ENCODE peak calls at places on chromosome 11, in five cellular contexts. One of them, this sample, is unnamed. For H3K36me3, the result is how much of the 10 kb centered on the place peaks cover.

GRCh38 chr11:111851636-111852035 is 19.7 kb downstream of the ALG9 start:
- DNase-seq in uterus: no peak
- DNase-seq in psoas muscle: no peak
- DNase-seq in BE2C: no peak
- DNase-seq in ascending aorta: no peak
- DNase-seq in this sample: no peak

GRCh38 chr11:86558219-86558618 is 114.2 kb downstream of the ME3 start:
- DNase-seq in ascending aorta: no peak
- DNase-seq in psoas muscle: no peak
- DNase-seq in uterus: no peak
- DNase-seq in BE2C: no peak
- DNase-seq in this sample: no peak

GRCh38 chr11:110704210-110704864 is 7.9 kb downstream of the ARHGAP20 start:
- DNase-seq in psoas muscle: no peak
- DNase-seq in BE2C: no peak
- DNase-seq in uterus: no peak
- DNase-seq in ascending aorta: no peak
- DNase-seq in this sample: no peak

GRCh38 chr11:130631119-130631518 is 182.7 kb downstream of the ADAMTS15 start:
- DNase-seq in psoas muscle: no peak
- DNase-seq in BE2C: no peak
- DNase-seq in uterus: no peak
- DNase-seq in ascending aorta: no peak
- DNase-seq in this sample: no peak

GRCh38 chr11:68338041-68338800 is 25.8 kb downstream of the LRP5 start:
- DNase-seq in ascending aorta: no peak
- DNase-seq in BE2C: peak
- DNase-seq in uterus: peak
- DNase-seq in psoas muscle: no peak
- DNase-seq in this sample: no peak

GRCh38 chr11:119315139-119316016 is 1.6 kb downstream of the MCAM start:
- DNase-seq in uterus: peak
- DNase-seq in BE2C: no peak
- DNase-seq in psoas muscle: no peak
- DNase-seq in ascending aorta: no peak
- DNase-seq in this sample: peak

GRCh38 chr11:940496-941135 is 14.9 kb downstream of the AP2A2 start:
- DNase-seq in ascending aorta: no peak
- DNase-seq in psoas muscle: no peak
- DNase-seq in uterus: no peak
- DNase-seq in BE2C: no peak
- DNase-seq in this sample: no peak

GRCh38 chr11:119684361-119685072 is 44.5 kb downstream of the NECTIN1 start:
- DNase-seq in ascending aorta: no peak
- DNase-seq in uterus: no peak
- DNase-seq in psoas muscle: no peak
- DNase-seq in BE2C: peak
- DNase-seq in this sample: no peak

GRCh38 chr11:19431059-19431398 is 190.3 kb upstream of the E2F8 start:
- DNase-seq in BE2C: no peak
- DNase-seq in ascending aorta: no peak
- DNase-seq in psoas muscle: no peak
- DNase-seq in uterus: no peak
- DNase-seq in this sample: no peak

GRCh38 chr11:31809857-31810778 is 1.0 kb downstream of the PAX6 start:
- DNase-seq in uterus: no peak
- DNase-seq in psoas muscle: peak
- DNase-seq in ascending aorta: no peak
- DNase-seq in BE2C: peak
- DNase-seq in this sample: no peak

GRCh38 chr11:62054484-62055121 is 69.2 kb upstream of the INCENP start:
- DNase-seq in ascending aorta: no peak
- DNase-seq in psoas muscle: no peak
- DNase-seq in BE2C: peak
- DNase-seq in uterus: no peak
- DNase-seq in this sample: no peak

GRCh38 chr11:102226702-102227101 is 90.6 kb upstream of the BIRC3 start:
- DNase-seq in BE2C: no peak
- DNase-seq in ascending aorta: no peak
- DNase-seq in psoas muscle: no peak
- DNase-seq in uterus: no peak
- DNase-seq in this sample: no peak

GRCh38 chr11:17593466-17594245 is 46.6 kb downstream of the OTOG start:
- DNase-seq in BE2C: no peak
- DNase-seq in uterus: no peak
- DNase-seq in psoas muscle: no peak
- DNase-seq in ascending aorta: no peak
- DNase-seq in this sample: no peak

GRCh38 chr11:18312663-18313420 is 9.1 kb downstream of the HPS5 start:
- DNase-seq in psoas muscle: no peak
- DNase-seq in ascending aorta: no peak
- DNase-seq in BE2C: no peak
- DNase-seq in uterus: no peak
- DNase-seq in this sample: no peak

GRCh38 chr11:11993814-11994213 is 14.6 kb downstream of the DKK3 start:
- DNase-seq in ascending aorta: no peak
- DNase-seq in BE2C: peak
- DNase-seq in psoas muscle: no peak
- DNase-seq in uterus: no peak
- DNase-seq in this sample: no peak

GRCh38 chr11:118612378-118612777 is 5.0 kb downstream of the PHLDB1 start:
- DNase-seq in uterus: no peak
- DNase-seq in BE2C: no peak
- DNase-seq in ascending aorta: no peak
- DNase-seq in psoas muscle: peak
- DNase-seq in this sample: no peak

GRCh38 chr11:44799036-44799435 is 72.3 kb downstream of the TSPAN18 start:
- DNase-seq in ascending aorta: no peak
- DNase-seq in psoas muscle: no peak
- DNase-seq in uterus: no peak
- DNase-seq in BE2C: no peak
- DNase-seq in this sample: no peak

GRCh38 chr11:90288207-90288821 is 65.5 kb upstream of the CHORDC1 start:
- DNase-seq in ascending aorta: no peak
- DNase-seq in BE2C: no peak
- DNase-seq in psoas muscle: no peak
- DNase-seq in uterus: no peak
- DNase-seq in this sample: no peak

GRCh38 chr11:35418847-35419712 is at the start of gene SLC1A2:
- DNase-seq in ascending aorta: no peak
- DNase-seq in uterus: peak
- DNase-seq in psoas muscle: peak
- DNase-seq in BE2C: peak
- DNase-seq in this sample: peak

GRCh38 chr11:96061094-96061493 is 137.2 kb upstream of the MTMR2 start:
- DNase-seq in BE2C: no peak
- DNase-seq in ascending aorta: no peak
- DNase-seq in psoas muscle: no peak
- DNase-seq in uterus: no peak
- DNase-seq in this sample: no peak

GRCh38 chr11:122772945-122773344 is 65.4 kb upstream of the CRTAM start:
- DNase-seq in uterus: no peak
- DNase-seq in BE2C: no peak
- DNase-seq in ascending aorta: no peak
- DNase-seq in psoas muscle: no peak
- DNase-seq in this sample: no peak

GRCh38 chr11:100908746-100909145 is 220.9 kb downstream of the PGR start:
- DNase-seq in ascending aorta: no peak
- DNase-seq in BE2C: no peak
- DNase-seq in uterus: no peak
- DNase-seq in psoas muscle: no peak
- DNase-seq in this sample: no peak

GRCh38 chr11:129458756-129459535 is 83.3 kb downstream of the BARX2 start:
- DNase-seq in uterus: no peak
- DNase-seq in BE2C: no peak
- DNase-seq in ascending aorta: no peak
- DNase-seq in psoas muscle: no peak
- DNase-seq in this sample: no peak

GRCh38 chr11:110337570-110338193 is 41.3 kb upstream of the RDX start:
- DNase-seq in ascending aorta: no peak
- DNase-seq in psoas muscle: no peak
- DNase-seq in uterus: no peak
- DNase-seq in BE2C: no peak
- DNase-seq in this sample: no peak

GRCh38 chr11:119623682-119624081 is 105.3 kb downstream of the NECTIN1 start:
- DNase-seq in ascending aorta: no peak
- DNase-seq in psoas muscle: peak
- DNase-seq in uterus: no peak
- DNase-seq in BE2C: no peak
- DNase-seq in this sample: no peak

GRCh38 chr11:107623183-107623582 is 32.2 kb downstream of the ELMOD1 start:
- DNase-seq in ascending aorta: no peak
- DNase-seq in uterus: no peak
- DNase-seq in BE2C: no peak
- DNase-seq in psoas muscle: peak
- DNase-seq in this sample: no peak

GRCh38 chr11:69540118-69541000 is 58.9 kb downstream of the LINC01488 start:
- DNase-seq in psoas muscle: peak
- DNase-seq in BE2C: peak
- DNase-seq in uterus: peak
- DNase-seq in ascending aorta: peak
- DNase-seq in this sample: no peak

GRCh38 chr11:119643212-119643877 is 85.7 kb downstream of the NECTIN1 start:
- DNase-seq in BE2C: peak
- DNase-seq in ascending aorta: no peak
- DNase-seq in psoas muscle: no peak
- DNase-seq in uterus: no peak
- DNase-seq in this sample: no peak

GRCh38 chr11:45178890-45179663 is 32.6 kb downstream of the PRDM11 start:
- DNase-seq in psoas muscle: no peak
- DNase-seq in ascending aorta: no peak
- DNase-seq in BE2C: no peak
- DNase-seq in uterus: no peak
- DNase-seq in this sample: no peak

GRCh38 chr11:82733444-82734119 is at the start of gene FAM181B:
- DNase-seq in BE2C: peak
- DNase-seq in uterus: peak
- DNase-seq in psoas muscle: peak
- DNase-seq in ascending aorta: no peak
- DNase-seq in this sample: peak

GRCh38 chr11:289706-290620 is 1.0 kb downstream of the PGGHG start:
- DNase-seq in uterus: peak
- DNase-seq in psoas muscle: peak
- DNase-seq in BE2C: no peak
- DNase-seq in ascending aorta: no peak
- DNase-seq in this sample: no peak

GRCh38 chr11:84906995-84907394 is 720.1 kb downstream of the DLG2 start:
- DNase-seq in ascending aorta: no peak
- DNase-seq in uterus: no peak
- DNase-seq in psoas muscle: no peak
- DNase-seq in BE2C: no peak
- DNase-seq in this sample: no peak

GRCh38 chr11:73538381-73538872 is 59.5 kb downstream of the FAM168A start:
- DNase-seq in uterus: no peak
- DNase-seq in ascending aorta: no peak
- DNase-seq in BE2C: peak
- DNase-seq in psoas muscle: no peak
- DNase-seq in this sample: peak

GRCh38 chr11:69293819-69294505 is at the start of gene MYEOV:
- DNase-seq in psoas muscle: no peak
- DNase-seq in BE2C: peak
- DNase-seq in uterus: no peak
- DNase-seq in ascending aorta: no peak
- DNase-seq in this sample: peak

DNA sequence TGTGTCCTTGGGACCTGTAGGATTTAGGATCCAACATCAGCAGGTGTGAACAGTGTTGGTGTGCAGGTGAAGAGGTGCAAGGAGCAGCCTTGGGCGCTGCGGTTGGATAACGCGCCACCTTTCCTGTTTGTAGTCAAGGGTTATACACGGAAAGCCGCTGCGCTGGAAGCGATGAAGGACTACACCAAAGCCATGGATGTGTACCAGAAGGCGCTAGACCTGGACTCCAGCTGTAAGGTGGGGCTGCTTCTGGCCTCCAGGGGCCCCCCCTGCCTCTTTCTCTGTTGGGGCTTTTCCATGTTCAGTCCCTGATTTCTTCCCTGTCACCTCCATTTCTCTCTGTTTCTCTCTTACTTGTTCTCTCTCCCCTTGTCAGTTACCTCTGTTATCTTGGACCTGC is 3.5 kb upstream of the FERMT3 start:
- DNase-seq in BE2C: no peak
- DNase-seq in ascending aorta: no peak
- DNase-seq in psoas muscle: no peak
- DNase-seq in uterus: no peak
- DNase-seq in this sample: no peak
- H3K36me3 ChIP-seq in BE2C: under half
- H3K36me3 ChIP-seq in ascending aorta: half or more
- H3K36me3 ChIP-seq in psoas muscle: under half
- H3K36me3 ChIP-seq in uterus: under half
- H3K36me3 ChIP-seq in this sample: under half

DNA sequence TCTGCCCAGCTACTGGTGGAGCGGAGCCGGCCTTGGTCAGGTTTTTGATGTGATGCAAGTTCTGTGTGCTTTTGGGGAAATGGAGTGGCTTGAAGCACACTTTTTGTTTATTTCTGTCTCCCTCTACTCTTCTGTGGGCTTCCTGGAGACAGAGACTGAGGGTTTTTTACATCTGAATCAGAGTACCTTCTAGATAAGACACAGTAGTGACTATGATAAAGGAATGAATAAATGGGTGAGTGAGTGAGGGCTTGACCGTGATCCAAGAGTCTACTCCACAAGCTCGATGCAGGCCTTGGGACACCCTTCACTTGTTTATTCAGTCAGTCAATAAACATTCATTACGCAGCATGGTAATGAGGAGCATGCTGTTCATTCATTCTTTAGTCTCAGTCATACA is 125.7 kb downstream of the PKNOX2 start:
- DNase-seq in psoas muscle: no peak
- DNase-seq in ascending aorta: no peak
- DNase-seq in uterus: no peak
- DNase-seq in BE2C: no peak
- DNase-seq in this sample: no peak
- H3K4me3 ChIP-seq in psoas muscle: no peak
- H3K4me3 ChIP-seq in ascending aorta: no peak
- H3K4me3 ChIP-seq in uterus: no peak
- H3K4me3 ChIP-seq in BE2C: no peak
- H3K4me3 ChIP-seq in this sample: no peak

DNA sequence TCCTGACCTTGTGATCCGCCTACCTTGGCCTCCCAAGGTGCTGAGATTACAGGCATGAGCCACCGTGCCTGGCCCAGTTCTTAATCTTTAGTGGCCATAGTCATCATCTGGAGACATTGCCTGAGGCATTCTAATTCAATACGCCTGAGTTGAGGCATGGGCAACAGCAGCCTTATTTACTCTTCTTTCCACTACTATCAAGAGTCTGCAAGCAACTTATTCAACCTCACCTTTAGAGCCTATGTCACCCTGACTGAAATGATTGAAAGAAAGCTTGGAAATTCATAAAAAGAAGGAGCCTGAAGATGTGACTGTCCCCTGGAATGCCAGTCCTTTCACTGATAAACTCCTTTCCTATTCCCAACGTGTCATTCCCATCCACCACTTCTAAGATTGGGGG is 15.8 kb upstream of the PAFAH1B2 start:
- DNase-seq in ascending aorta: no peak
- DNase-seq in psoas muscle: no peak
- DNase-seq in uterus: no peak
- DNase-seq in BE2C: no peak
- DNase-seq in this sample: no peak
- TF ChIP-seq CTCF in ascending aorta: no peak
- TF ChIP-seq CTCF in psoas muscle: no peak
- TF ChIP-seq CTCF in uterus: no peak
- TF ChIP-seq CTCF in BE2C: no peak
- TF ChIP-seq CTCF in this sample: no peak

GRCh38 chr11:124612045-124612444 is 817 bp downstream of the PANX3 start:
- DNase-seq in ascending aorta: no peak
- DNase-seq in uterus: no peak
- DNase-seq in psoas muscle: no peak
- DNase-seq in BE2C: no peak
- DNase-seq in this sample: no peak
- H3K36me3 ChIP-seq in ascending aorta: under half
- H3K36me3 ChIP-seq in uterus: under half
- H3K36me3 ChIP-seq in psoas muscle: under half
- H3K36me3 ChIP-seq in BE2C: under half
- H3K36me3 ChIP-seq in this sample: under half